ENCODE peak calls at places on chromosome 7, in five cellular contexts. Q is Peyer's patch, J is neural progenitor cell, A is adipocyte, F is neuronal stem cell. V is an unnamed sample.

GRCh38 chr7:50838675-50839377 is 56.1 kb upstream of the GRB10 start:
- DNase-seq in A (no peak), J (no peak), Q (no peak), F (no peak), V (peak; percentile 88)

GRCh38 chr7:87369216-87369615 is 23.8 kb downstream of the CROT start:
- DNase-seq in F (no peak), J (no peak), Q (peak; percentile 17), A (no peak), V (no peak)

GRCh38 chr7:132213583-132213982 is 362.7 kb downstream of the PLXNA4 start:
- DNase-seq in F (no peak), J (no peak), A (no peak), Q (no peak), V (no peak)

GRCh38 chr7:100674441-100675407 is 1.2 kb downstream of the GNB2 start:
- DNase-seq in F (no peak), A (peak; percentile 61), J (peak; percentile 68), Q (peak; percentile 46), V (no peak)

GRCh38 chr7:17663056-17663675 is 277.1 kb downstream of the SNX13 start:
- DNase-seq in A (peak; percentile 83), Q (no peak), J (no peak), F (no peak), V (peak; percentile 78)

GRCh38 chr7:80588591-80588990 is 49.9 kb upstream of the CD36 start:
- DNase-seq in F (no peak), Q (no peak), J (no peak), A (no peak), V (no peak)

GRCh38 chr7:101126651-101127459 is at the start of gene SERPINE1:
- DNase-seq in Q (peak; percentile 62), F (no peak), J (peak; percentile 75), A (peak; percentile 98), V (peak; percentile 98)

GRCh38 chr7:135811513-135811912 is 62.9 kb upstream of the FAM180A start:
- DNase-seq in Q (no peak), J (no peak), F (no peak), A (no peak), V (peak; percentile 12)

GRCh38 chr7:29988391-29989256 is 977 bp downstream of the SCRN1 start:
- DNase-seq in F (peak; percentile 26), J (peak; percentile 60), Q (peak; percentile 52), A (peak; percentile 75), V (peak; percentile 34)

GRCh38 chr7:131225619-131226101 is 102.0 kb upstream of the MKLN1 start:
- DNase-seq in F (no peak), J (no peak), Q (no peak), A (no peak), V (peak; percentile 29)

GRCh38 chr7:98278408-98278807 is 3.1 kb upstream of the BRI3 start:
- DNase-seq in J (no peak), F (no peak), Q (no peak), A (no peak), V (no peak)

GRCh38 chr7:101362334-101363195 is at the start of gene COL26A1:
- DNase-seq in J (peak; percentile 83), A (peak; percentile 61), Q (no peak), F (peak; percentile 44), V (no peak)

GRCh38 chr7:106603300-106603699 is 57.7 kb downstream of the CCDC71L start:
- DNase-seq in F (no peak), J (no peak), A (no peak), Q (no peak), V (no peak)

GRCh38 chr7:155069992-155070827 is at the start of gene HTR5A:
- DNase-seq in F (peak; percentile 93), J (peak; percentile 98), Q (peak; percentile 21), A (peak; percentile 85), V (peak; percentile 57)

GRCh38 chr7:87398441-87398840 is 53.0 kb downstream of the CROT start:
- DNase-seq in A (peak; percentile 44), Q (no peak), J (no peak), F (no peak), V (peak; percentile 88)

GRCh38 chr7:56174346-56175085 is 58.3 kb upstream of the NUPR2 start:
- DNase-seq in Q (no peak), J (no peak), A (no peak), F (no peak), V (no peak)

GRCh38 chr7:34928560-34928959 is 108.7 kb downstream of the DPY19L1 start:
- DNase-seq in A (no peak), J (no peak), Q (no peak), F (no peak), V (no peak)

GRCh38 chr7:38630720-38631673 is at the start of gene AMPH:
- DNase-seq in F (peak; percentile 78), Q (no peak), A (peak; percentile 81), J (peak; percentile 92), V (no peak)

GRCh38 chr7:2808891-2809660 is 35.0 kb downstream of the GNA12 start:
- DNase-seq in J (no peak), A (no peak), Q (no peak), F (no peak), V (peak; percentile 56)

GRCh38 chr7:156818133-156818532 is 74.8 kb downstream of the LMBR1 start:
- DNase-seq in F (no peak), J (no peak), A (no peak), Q (no peak), V (no peak)

GRCh38 chr7:56083150-56083785 is 9.5 kb downstream of the PHKG1 start:
- DNase-seq in Q (no peak), F (no peak), J (no peak), A (no peak), V (no peak)

GRCh38 chr7:21902240-21902639 is 43.5 kb downstream of the CDCA7L start:
- DNase-seq in Q (no peak), F (no peak), A (peak; percentile 45), J (no peak), V (peak; percentile 44)

GRCh38 chr7:26156454-26157365 is 4.7 kb downstream of the NFE2L3 start:
- DNase-seq in Q (no peak), J (no peak), A (peak; percentile 86), F (no peak), V (peak; percentile 95)

GRCh38 chr7:158952776-158953175 is 96.4 kb downstream of the DYNC2I1 start:
- DNase-seq in A (no peak), Q (no peak), F (no peak), J (no peak), V (no peak)

GRCh38 chr7:75611557-75612178 is 119.5 kb downstream of the SPDYE5 start:
- DNase-seq in J (peak; percentile 50), F (peak; percentile 8), A (no peak), Q (no peak), V (no peak)

GRCh38 chr7:17770710-17771375 is 169.5 kb downstream of the SNX13 start:
- DNase-seq in F (no peak), A (no peak), Q (no peak), J (no peak), V (peak; percentile 69)

GRCh38 chr7:90916319-90916718 is 320.2 kb downstream of the CDK14 start:
- DNase-seq in J (no peak), F (no peak), Q (no peak), A (no peak), V (no peak)

GRCh38 chr7:138338361-138338760 is 121.7 kb upstream of the TRIM24 start:
- DNase-seq in A (no peak), F (no peak), J (no peak), Q (no peak), V (no peak)

GRCh38 chr7:134016223-134016941 is 110.8 kb upstream of the LRGUK start:
- DNase-seq in F (peak; percentile 26), A (peak; percentile 71), Q (no peak), J (peak; percentile 51), V (peak; percentile 39)

GRCh38 chr7:18583305-18583704 is 87.8 kb downstream of the HDAC9 start:
- DNase-seq in J (no peak), A (peak; percentile 35), Q (no peak), F (no peak), V (peak; percentile 14)

GRCh38 chr7:98281757-98282652 is 519 bp downstream of the BRI3 start:
- DNase-seq in Q (no peak), J (peak; percentile 52), A (peak; percentile 16), F (no peak), V (no peak)

GRCh38 chr7:53191296-53191695 is 155.9 kb downstream of the POM121L12 start:
- DNase-seq in J (no peak), A (no peak), F (no peak), Q (no peak), V (no peak)
- H3K4me3 ChIP-seq in J (no peak overlapping the region), A (no peak overlapping the region), F (no peak overlapping the region), Q (no peak overlapping the region), V (no peak overlapping the region)

DNA sequence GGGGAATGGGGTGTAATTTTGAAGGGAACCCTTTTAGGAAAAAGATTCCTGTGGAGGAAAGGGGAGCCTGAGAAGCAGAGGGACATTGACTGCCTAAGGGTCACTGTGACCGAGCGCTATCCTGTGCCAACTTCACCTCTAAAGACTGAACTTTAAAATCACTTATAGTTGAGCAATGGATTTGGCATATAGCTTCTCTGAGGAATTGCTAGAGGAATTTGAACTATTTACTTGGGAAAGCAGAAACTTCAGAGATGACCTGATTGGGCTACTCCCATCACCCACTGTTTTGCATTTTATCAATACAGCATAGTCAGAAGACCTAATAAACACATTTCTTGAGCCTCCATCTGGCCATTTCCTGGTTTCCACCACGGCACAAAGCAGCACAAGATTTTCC is 23.7 kb upstream of the WNT16 start:
- DNase-seq in Q (no peak), F (no peak), A (peak; percentile 55), J (no peak), V (no peak)
- H3K27me3 ChIP-seq in Q (no peaks in the 10 kb centered on the region), F (no peaks in the 10 kb centered on the region), A (no peaks in the 10 kb centered on the region), J (no peaks in the 10 kb centered on the region), V (no peaks in the 10 kb centered on the region)

GRCh38 chr7:93119191-93119905 is 1.6 kb upstream of the SAMD9 start:
- DNase-seq in J (no peak), A (peak; percentile 46), F (no peak), Q (no peak), V (peak; percentile 47)
- H3K4me3 ChIP-seq in J (no peak overlapping the region), A (no peak overlapping the region), F (no peak overlapping the region), Q (no peak overlapping the region), V (no peak overlapping the region)

GRCh38 chr7:36368496-36368895 is 21.2 kb upstream of the ANLN start:
- DNase-seq in A (no peak), J (no peak), F (no peak), Q (no peak), V (no peak)
- H3K27me3 ChIP-seq in A (no peaks in the 10 kb centered on the region), J (peaks cover 65% of the 10 kb centered on the region), F (no peaks in the 10 kb centered on the region), Q (no peaks in the 10 kb centered on the region), V (no peaks in the 10 kb centered on the region)

DNA sequence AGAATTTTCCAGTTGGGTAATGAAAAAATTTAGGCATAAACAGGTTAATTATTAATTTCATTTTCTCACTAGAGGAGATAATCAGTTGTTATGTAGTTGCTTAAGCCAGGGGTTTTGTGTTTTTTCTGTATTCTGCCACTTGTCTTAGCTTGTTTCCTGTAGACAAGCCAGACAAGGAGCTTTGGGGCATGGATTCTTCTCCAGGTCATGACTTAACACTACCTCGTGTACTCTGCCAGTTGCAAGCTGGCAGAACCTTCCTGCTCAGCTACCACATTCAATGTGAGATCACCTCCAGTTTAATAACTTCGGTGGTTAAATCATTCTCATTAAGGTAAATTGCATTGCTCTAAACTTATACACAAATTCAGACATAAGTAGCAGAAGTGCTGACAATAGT is 1.8 kb downstream of the CCM2 start:
- DNase-seq in F (no peak), J (no peak), Q (no peak), A (no peak), V (peak; percentile 69)
- H3K4me3 ChIP-seq in F (no peak overlapping the region), J (no peak overlapping the region), Q (no peak overlapping the region), A (peak overlapping the region; percentile 88), V (no peak overlapping the region)

GRCh38 chr7:1592299-1592842 is 22.5 kb upstream of the PSMG3 start:
- DNase-seq in A (no peak), F (no peak), Q (no peak), J (no peak), V (no peak)
- H3K27me3 ChIP-seq in A (peaks cover 89% of the 10 kb centered on the region), F (no peaks in the 10 kb centered on the region), Q (no peaks in the 10 kb centered on the region), J (no peaks in the 10 kb centered on the region), V (peaks cover 4% of the 10 kb centered on the region)

V was measured in bronchial epithelial cell.